ENCODE peak calls at places on chromosome 13, in four cellular contexts. J is H1, N is H9, H is mesendoderm. M is an unnamed sample.

GRCh38 chr13:47397739-47398138 is 500.9 kb upstream of the HTR2A start:
- DNase-seq in H (peak), N (no peak), J (no peak), M (peak)

GRCh38 chr13:71759506-71760225 is 107.3 kb downstream of the DACH1 start:
- DNase-seq in H (peak), J (no peak), N (peak), M (no peak)

GRCh38 chr13:112104873-112105234 is 37.9 kb downstream of the SOX1 start:
- DNase-seq in J (no peak), N (no peak), H (no peak), M (no peak)

GRCh38 chr13:101985321-101985720 is 416.5 kb downstream of the FGF14 start:
- DNase-seq in J (no peak), N (no peak), H (no peak), M (no peak)

GRCh38 chr13:106238690-106239089 is 296.8 kb downstream of the EFNB2 start:
- DNase-seq in N (no peak), H (no peak), J (no peak), M (no peak)

GRCh38 chr13:55606045-55606665 is 1534.6 kb upstream of the PRR20A start:
- DNase-seq in H (no peak), J (no peak), N (no peak), M (no peak)

GRCh38 chr13:59424661-59425060 is 739.1 kb downstream of the DIAPH3 start:
- DNase-seq in J (no peak), H (no peak), N (no peak), M (peak)

GRCh38 chr13:45454204-45454603 is 10.5 kb upstream of the COG3 start:
- DNase-seq in H (no peak), J (no peak), N (no peak), M (no peak)

GRCh38 chr13:110312669-110313031 is 5.6 kb downstream of the COL4A2 start:
- DNase-seq in N (peak), H (peak), J (no peak), M (peak)

GRCh38 chr13:108182652-108183051 is 32.7 kb downstream of the LIG4 start:
- DNase-seq in J (no peak), N (no peak), H (no peak), M (no peak)

GRCh38 chr13:108178105-108178504 is 37.2 kb downstream of the LIG4 start:
- DNase-seq in J (no peak), N (no peak), H (no peak), M (no peak)

DNA sequence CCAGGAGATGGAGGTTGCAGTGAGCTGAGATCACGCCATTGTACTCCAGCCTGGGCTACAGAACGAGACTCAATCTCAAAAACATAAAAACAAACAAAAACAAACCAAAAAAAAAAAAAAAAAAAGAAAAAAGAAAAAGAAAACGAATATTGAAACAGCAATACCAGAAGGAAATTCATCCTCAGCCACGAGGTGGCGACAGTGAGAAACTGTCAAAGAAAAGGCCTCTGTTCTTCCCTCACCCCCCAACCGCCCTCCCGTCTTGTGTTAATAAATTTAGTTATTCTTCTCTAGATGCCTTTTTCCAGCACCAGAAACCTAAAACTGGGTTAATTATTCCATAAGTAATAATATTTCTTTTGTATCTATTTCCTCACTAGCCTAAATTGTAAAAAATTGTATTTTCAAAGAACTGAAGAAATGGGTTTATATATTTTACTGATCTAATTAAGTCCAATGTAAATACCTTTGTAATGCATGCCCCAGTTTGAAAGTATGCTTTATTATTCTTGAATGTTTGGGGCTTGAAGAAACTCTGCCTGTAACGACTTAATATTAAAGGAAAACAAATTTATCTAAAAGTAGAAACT is 38.6 kb downstream of the LIG4 start:
- DNase-seq in N (no peak), J (peak), H (peak), M (peak)
- H4K5ac ChIP-seq in N (no peak), J (no peak), H (no peak), M (no peak)

DNA sequence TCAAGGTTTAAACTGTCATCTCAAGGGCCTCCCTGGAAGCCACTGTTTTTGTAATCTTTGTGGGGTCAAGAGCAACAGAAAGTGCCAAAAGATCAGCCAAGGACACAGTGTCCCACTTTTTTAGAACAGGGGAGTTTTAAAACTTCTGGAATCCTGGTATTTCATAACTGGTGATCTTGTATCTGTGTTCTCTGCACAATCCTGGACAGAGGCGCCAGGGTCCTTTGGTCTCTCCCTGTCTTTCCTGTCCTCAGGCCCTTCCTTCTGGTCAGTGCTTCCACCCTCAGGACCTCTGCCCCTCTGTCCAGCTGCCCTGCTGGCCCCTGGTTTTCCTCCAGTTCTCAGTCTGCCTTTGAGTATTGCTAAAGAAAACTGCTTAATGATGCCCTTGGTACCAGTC is 47.3 kb downstream of the WASF3 start:
- DNase-seq in N (no peak), H (no peak), J (no peak), M (no peak)
- H4K5ac ChIP-seq in N (no peak), H (no peak), J (no peak), M (no peak)

GRCh38 chr13:25864116-25864515 is 187.7 kb downstream of the SHISA2 start:
- DNase-seq in H (no peak), N (no peak), J (no peak), M (no peak)
- H4K5ac ChIP-seq in H (no peak), N (no peak), J (no peak), M (no peak)

DNA sequence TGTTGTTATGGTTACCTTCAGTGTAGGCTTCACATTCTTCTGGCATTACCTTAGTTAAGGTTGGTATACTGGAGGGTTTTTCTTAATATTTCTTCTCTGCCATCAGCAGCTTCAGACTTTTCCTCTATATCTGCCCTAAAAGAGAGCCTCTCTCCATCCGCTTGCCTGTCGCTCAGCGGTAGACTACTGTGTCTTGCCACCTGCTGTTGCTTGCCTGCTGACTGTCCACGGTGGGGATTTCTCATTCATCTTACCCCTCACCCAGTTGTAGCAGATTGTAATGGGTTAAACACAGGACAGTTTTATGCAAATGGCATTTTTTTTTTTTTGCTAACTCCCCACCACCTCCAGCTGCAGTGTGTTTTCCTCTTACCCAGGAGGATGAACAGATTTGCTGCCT is 577.2 kb downstream of the SLITRK5 start:
- DNase-seq in N (no peak), J (no peak), H (peak), M (no peak)
- H4K5ac ChIP-seq in N (no peak), J (no peak), H (no peak), M (no peak)

GRCh38 chr13:33367186-33367895 is 81.8 kb upstream of the STARD13 start:
- DNase-seq in H (no peak), J (no peak), N (no peak), M (no peak)

GRCh38 chr13:33367931-33368330 is 82.4 kb upstream of the STARD13 start:
- DNase-seq in H (no peak), N (no peak), J (no peak), M (no peak)

GRCh38 chr13:33366469-33367062 is 81.0 kb upstream of the STARD13 start:
- DNase-seq in H (no peak), N (no peak), J (no peak), M (no peak)

GRCh38 chr13:33372251-33372919 is 86.8 kb upstream of the STARD13 start:
- DNase-seq in J (no peak), N (no peak), H (no peak), M (peak)

DNA sequence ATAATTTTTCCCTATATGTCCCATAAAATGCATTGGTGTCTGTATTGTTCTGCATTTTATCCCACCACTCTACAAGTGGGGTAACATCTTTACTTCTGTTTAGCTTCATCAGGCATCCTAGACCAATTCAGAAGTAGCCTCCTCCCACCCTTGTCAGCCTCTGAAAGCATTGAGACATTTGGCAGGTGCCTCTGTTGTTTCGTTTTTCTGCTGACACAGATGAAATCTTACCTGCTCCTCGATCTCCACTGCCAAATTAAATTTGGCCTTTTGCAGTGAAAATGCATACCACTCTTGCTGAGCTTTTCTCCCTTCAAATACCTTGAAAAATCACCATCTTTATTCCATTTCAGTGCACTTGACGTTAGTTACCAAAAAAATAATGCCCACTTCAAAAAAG is 83.5 kb upstream of the STARD13 start:
- DNase-seq in J (no peak), H (no peak), N (no peak), M (no peak)
- H4K5ac ChIP-seq in J (no peak), H (no peak), N (no peak), M (no peak)

GRCh38 chr13:49812806-49813205 is 20.3 kb upstream of the KPNA3 start:
- DNase-seq in H (no peak), J (no peak), N (no peak), M (no peak)
- H4K5ac ChIP-seq in H (no peak), J (no peak), N (no peak), M (peak)

DNA sequence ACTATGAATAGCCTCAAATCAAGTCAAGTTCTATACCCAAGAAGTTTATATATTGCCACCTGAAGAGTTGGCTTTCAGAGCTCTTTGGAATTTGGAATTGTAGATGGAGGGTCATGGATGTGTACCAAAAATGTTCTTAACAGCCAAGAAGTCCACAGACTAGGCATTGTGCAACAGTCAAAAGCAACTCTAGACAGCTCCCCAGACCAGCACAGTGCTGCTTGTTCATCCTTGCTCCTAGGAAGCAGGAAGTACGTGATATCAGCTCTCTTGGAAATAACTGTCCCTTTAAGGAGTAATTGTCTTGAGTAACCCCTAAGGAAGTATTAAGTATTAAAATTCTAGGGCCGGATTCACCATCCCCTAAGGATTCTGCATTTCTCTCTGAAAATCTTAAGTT is 30.7 kb upstream of the IL17D start:
- DNase-seq in N (no peak), H (no peak), J (no peak), M (peak)
- H4K5ac ChIP-seq in N (no peak), H (no peak), J (no peak), M (no peak)

M was measured in IMR-90.